ENCODE peak calls at places on chromosomes 2 and 18, in seven cellular contexts. F is foreskin fibroblast; E is A549; Q is heart right ventricle; J is tibial artery; L is BE2C; G is CD8-positive, alpha-beta T cell. S is an unnamed sample.

GRCh38 chr2:127826047-127826446 is 15.1 kb upstream of the WDR33 start:
- DNase-seq in F (no peak), E (no peak), Q (no peak), J (no peak), L (no peak), G (no peak), S (no peak)

GRCh38 chr2:170928036-170928823 is 823 bp upstream of the GORASP2 start:
- DNase-seq in F (peak; percentile 8), E (peak; percentile 45), Q (no peak), J (no peak), L (no peak), G (no peak), S (no peak)

GRCh38 chr2:27123302-27124150 is at the start of gene ABHD1:
- DNase-seq in F (peak; percentile 55), E (peak; percentile 36), Q (peak; percentile 82), J (peak; percentile 60), L (peak; percentile 77), G (peak; percentile 47), S (no peak)

GRCh38 chr2:232926448-232927040 is 56.5 kb downstream of the SNORC start:
- DNase-seq in F (no peak), E (no peak), Q (no peak), J (no peak), L (no peak), G (no peak), S (no peak)

GRCh38 chr18:71209944-71210343 is 921.1 kb downstream of the SOCS6 start:
- DNase-seq in F (no peak), E (no peak), Q (no peak), J (no peak), L (no peak), G (no peak), S (no peak)

GRCh38 chr2:178775975-178776374 is 31.2 kb downstream of the TTN start:
- DNase-seq in F (no peak), E (no peak), Q (no peak), J (no peak), L (no peak), G (no peak), S (no peak)

GRCh38 chr2:6196461-6196860 is 504.3 kb downstream of the SOX11 start:
- DNase-seq in F (no peak), E (peak; percentile 22), Q (no peak), J (no peak), L (no peak), G (no peak), S (no peak)

GRCh38 chr2:191311627-191312026 is 66.4 kb downstream of the MYO1B start:
- DNase-seq in F (peak; percentile 89), E (peak; percentile 82), Q (no peak), J (no peak), L (no peak), G (no peak), S (no peak)

GRCh38 chr18:44901283-44901682 is 220.6 kb downstream of the SETBP1 start:
- DNase-seq in F (no peak), E (no peak), Q (no peak), J (no peak), L (peak; percentile 4), G (no peak), S (no peak)

GRCh38 chr2:109531896-109532727 is 81.7 kb downstream of the SEPTIN10 start:
- DNase-seq in F (no peak), E (no peak), Q (no peak), J (no peak), L (no peak), G (no peak), S (peak; percentile 64)

GRCh38 chr2:20966061-20966460 is 77.8 kb downstream of the APOB start:
- DNase-seq in F (no peak), E (no peak), Q (no peak), J (no peak), L (no peak), G (no peak), S (no peak)

GRCh38 chr2:8821276-8822217 is 15.9 kb downstream of the KIDINS220 start:
- DNase-seq in F (peak; percentile 83), E (no peak), Q (peak; percentile 30), J (peak; percentile 81), L (no peak), G (no peak), S (no peak)

GRCh38 chr2:127597046-127597983 is 48.6 kb upstream of the GPR17 start:
- DNase-seq in F (no peak), E (no peak), Q (no peak), J (no peak), L (no peak), G (no peak), S (peak; percentile 53)

GRCh38 chr2:69118609-69119008 is 105.6 kb downstream of the ANTXR1 start:
- DNase-seq in F (peak; percentile 57), E (no peak), Q (no peak), J (no peak), L (no peak), G (no peak), S (no peak)

GRCh38 chr2:6475155-6475940 is 390.4 kb downstream of the CMPK2 start:
- DNase-seq in F (no peak), E (no peak), Q (no peak), J (no peak), L (no peak), G (no peak), S (no peak)

GRCh38 chr2:168160897-168161296 is 86.5 kb downstream of the STK39 start:
- DNase-seq in F (no peak), E (peak; percentile 54), Q (no peak), J (no peak), L (no peak), G (no peak), S (no peak)

GRCh38 chr18:59270689-59271257 is 2.5 kb downstream of the RAX start:
- DNase-seq in F (no peak), E (no peak), Q (no peak), J (no peak), L (no peak), G (no peak), S (no peak)

GRCh38 chr2:160294339-160294803 is 94.3 kb upstream of the ITGB6 start:
- DNase-seq in F (peak; percentile 93), E (peak; percentile 41), Q (no peak), J (peak; percentile 56), L (no peak), G (no peak), S (no peak)

GRCh38 chr2:105597831-105598293 is 146.8 kb upstream of the NCK2 start:
- DNase-seq in F (no peak), E (no peak), Q (no peak), J (no peak), L (no peak), G (no peak), S (no peak)

GRCh38 chr2:105593221-105593967 is 151.3 kb upstream of the NCK2 start:
- DNase-seq in F (no peak), E (no peak), Q (no peak), J (no peak), L (no peak), G (no peak), S (no peak)

GRCh38 chr2:105597011-105597830 is 147.5 kb upstream of the NCK2 start:
- DNase-seq in F (no peak), E (no peak), Q (no peak), J (no peak), L (no peak), G (no peak), S (no peak)

GRCh38 chr2:105596522-105596921 is 148.2 kb upstream of the NCK2 start:
- DNase-seq in F (no peak), E (no peak), Q (no peak), J (no peak), L (no peak), G (no peak), S (no peak)

DNA sequence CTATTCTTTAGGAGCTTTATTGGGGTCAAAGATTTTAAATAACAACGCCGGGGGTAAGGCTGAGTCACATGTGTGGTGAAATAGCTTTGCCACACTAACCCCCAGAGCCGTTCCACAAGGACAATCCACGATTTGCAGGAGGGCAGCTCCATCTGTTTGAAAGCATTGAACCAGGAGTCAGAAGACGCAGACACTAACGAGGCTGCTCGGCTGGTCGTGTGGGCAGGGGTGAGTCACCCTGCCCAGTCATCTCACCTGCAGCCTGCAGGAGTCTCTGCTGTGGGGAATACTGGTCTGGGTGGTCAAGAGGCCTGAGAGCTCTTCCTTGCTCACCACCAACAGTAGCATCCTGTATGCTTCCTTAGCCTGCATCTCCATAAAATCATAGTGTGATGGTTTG is 149.2 kb upstream of the NCK2 start:
- DNase-seq in F (no peak), E (no peak), Q (no peak), J (no peak), L (no peak), G (no peak), S (no peak)
- TF ChIP-seq CTCF in F (no peak), E (no peak), Q (no peak), J (no peak), L (no peak), G (no peak), S (no peak)

GRCh38 chr2:216222650-216223352 is 113.7 kb downstream of the XRCC5 start:
- DNase-seq in F (peak; percentile 66), E (peak; percentile 26), Q (no peak), J (no peak), L (no peak), G (no peak), S (no peak)
- TF ChIP-seq CTCF in F (peak; percentile 53), E (peak; percentile 30), Q (no peak), J (no peak), L (peak; percentile 60), G (no peak), S (peak; percentile 36)

GRCh38 chr2:74474899-74475298 is 2.4 kb upstream of the MRPL53 start:
- DNase-seq in F (no peak), E (peak; percentile 44), Q (no peak), J (no peak), L (peak; percentile 22), G (no peak), S (no peak)
- TF ChIP-seq CTCF in F (peak; percentile 16), E (peak; percentile 17), Q (no peak), J (no peak), L (peak; percentile 45), G (no peak), S (peak; percentile 27)

GRCh38 chr2:151052850-151053660 is 208.6 kb downstream of the RBM43 start:
- DNase-seq in F (peak; percentile 27), E (no peak), Q (no peak), J (no peak), L (no peak), G (no peak), S (no peak)
- TF ChIP-seq CTCF in F (no peak), E (no peak), Q (no peak), J (no peak), L (no peak), G (no peak), S (no peak)

GRCh38 chr2:237438082-237438925 is 24.3 kb upstream of the COL6A3 start:
- DNase-seq in F (no peak), E (no peak), Q (no peak), J (no peak), L (no peak), G (no peak), S (no peak)
- TF ChIP-seq CTCF in F (no peak), E (no peak), Q (no peak), J (no peak), L (no peak), G (no peak), S (no peak)

GRCh38 chr2:238287702-238288649 is at the start of gene PER2:
- DNase-seq in F (peak; percentile 86), E (peak; percentile 91), Q (peak; percentile 58), J (peak; percentile 71), L (peak; percentile 62), G (peak; percentile 52), S (no peak)
- TF ChIP-seq CTCF in F (peak; percentile 14), E (peak; percentile 19), Q (no peak), J (no peak), L (peak; percentile 40), G (no peak), S (peak; percentile 12)